ENCODE peak calls at places on chromosomes 2 and 18, in five cellular contexts. W is A549, X is HepG2, R is K562, A is H1. K is an unnamed sample.

GRCh38 chr2:74566423-74567085 is 12.0 kb downstream of the DOK1 start:
- DNase-seq in W (no peak), X (no peak), R (no peak), A (no peak), K (no peak)

GRCh38 chr2:111121873-111122630 is 1.3 kb downstream of the BCL2L11 start:
- DNase-seq in W (peak; percentile 77), X (peak; percentile 86), R (peak; percentile 93), A (peak; percentile 90), K (no peak)

GRCh38 chr2:3127710-3128109 is 249.9 kb downstream of the EIPR1 start:
- DNase-seq in W (no peak), X (no peak), R (no peak), A (no peak), K (no peak)

GRCh38 chr2:176652300-176653182 is 383.3 kb downstream of the MTX2 start:
- DNase-seq in W (peak; percentile 25), X (peak; percentile 66), R (peak; percentile 66), A (no peak), K (no peak)

GRCh38 chr2:179051250-179051649 is 1.3 kb upstream of the CCDC141 start:
- DNase-seq in W (no peak), X (no peak), R (no peak), A (no peak), K (no peak)

GRCh38 chr2:198054299-198054698 is 249.9 kb downstream of the PLCL1 start:
- DNase-seq in W (peak; percentile 4), X (peak; percentile 10), R (peak; percentile 72), A (peak; percentile 52), K (no peak)

GRCh38 chr18:77481541-77481940 is 231.9 kb downstream of the GALR1 start:
- DNase-seq in W (no peak), X (no peak), R (no peak), A (no peak), K (no peak)

GRCh38 chr18:67553471-67553870 is 37.0 kb upstream of the DSEL start:
- DNase-seq in W (no peak), X (no peak), R (no peak), A (no peak), K (no peak)

GRCh38 chr18:67517224-67517765 is 775 bp upstream of the DSEL start:
- DNase-seq in W (no peak), X (no peak), R (no peak), A (no peak), K (no peak)

GRCh38 chr18:3554091-3554601 is 104.2 kb downstream of the TGIF1 start:
- DNase-seq in W (no peak), X (peak; percentile 12), R (no peak), A (peak; percentile 56), K (no peak)

GRCh38 chr18:23226930-23227728 is 91.8 kb downstream of the CABLES1 start:
- DNase-seq in W (no peak), X (no peak), R (no peak), A (no peak), K (no peak)

GRCh38 chr2:224022474-224022873 is 16.6 kb downstream of the SERPINE2 start:
- DNase-seq in W (no peak), X (no peak), R (no peak), A (no peak), K (peak; percentile 19)

DNA sequence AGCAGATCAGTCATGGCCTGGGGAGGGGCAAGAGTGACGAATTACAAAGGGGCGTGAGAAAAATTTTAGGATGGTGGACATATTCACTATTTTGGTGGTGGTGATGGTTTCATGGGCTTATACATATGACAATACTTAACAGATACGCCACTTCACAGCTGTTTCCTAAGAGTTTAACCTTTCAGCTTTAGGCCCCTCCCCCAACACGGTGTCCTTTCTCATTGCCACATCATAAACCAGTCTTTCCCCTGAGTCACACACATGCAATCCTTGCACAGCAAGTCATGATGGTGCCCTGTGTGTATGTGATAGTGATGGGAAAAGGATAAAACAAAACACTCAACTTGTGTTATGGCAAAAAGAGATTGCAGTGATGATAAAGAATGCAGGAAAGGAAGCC is 47.6 kb upstream of the IL1R1 start:
- DNase-seq in W (no peak), X (peak; percentile 82), R (peak; percentile 68), A (no peak), K (no peak)
- TF ChIP-seq KDM1A in W (no peak), X (peak; percentile 19), R (peak; percentile 85), A (no peak), K (no peak)

GRCh38 chr2:72681016-72681995 is 144.5 kb downstream of the EXOC6B start:
- DNase-seq in W (no peak), X (peak; percentile 80), R (no peak), A (no peak), K (no peak)
- TF ChIP-seq KDM1A in W (no peak), X (no peak), R (no peak), A (no peak), K (no peak)

DNA sequence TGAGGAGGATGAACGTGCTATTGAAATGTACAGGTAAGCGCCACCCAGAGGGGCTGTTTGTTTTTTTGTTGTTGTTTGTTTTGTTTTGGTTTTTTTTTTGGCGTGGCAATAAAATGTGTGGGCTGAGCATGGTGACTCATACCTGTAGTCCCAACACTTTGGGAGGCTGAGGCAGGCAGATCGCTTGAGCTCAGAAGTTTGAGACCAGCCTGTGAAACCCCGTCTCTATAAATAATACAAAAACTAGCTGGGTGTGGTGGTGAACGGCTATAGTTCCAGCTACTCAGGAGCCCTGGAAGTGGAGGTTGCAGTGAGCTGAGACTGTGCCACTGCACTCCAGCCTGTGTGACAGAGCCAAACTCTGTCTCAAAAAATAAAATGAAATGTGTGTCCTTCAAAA is 6.2 kb downstream of the PDCL3 start:
- DNase-seq in W (no peak), X (no peak), R (no peak), A (no peak), K (no peak)
- TF ChIP-seq KDM1A in W (no peak), X (no peak), R (no peak), A (no peak), K (no peak)

GRCh38 chr2:241564596-241565411 is 6.3 kb downstream of the BOK start:
- DNase-seq in W (no peak), X (no peak), R (no peak), A (no peak), K (no peak)
- TF ChIP-seq KDM1A in W (no peak), X (no peak), R (no peak), A (no peak), K (no peak)

GRCh38 chr2:73111300-73112025 is 1.3 kb downstream of the RAB11FIP5 start:
- DNase-seq in W (peak; percentile 62), X (peak; percentile 35), R (peak; percentile 61), A (peak; percentile 72), K (no peak)

GRCh38 chr2:73112026-73112912 is 479 bp downstream of the RAB11FIP5 start:
- DNase-seq in W (no peak), X (peak; percentile 22), R (peak; percentile 41), A (peak; percentile 75), K (no peak)

GRCh38 chr2:73114273-73114867 is 1.6 kb upstream of the RAB11FIP5 start:
- DNase-seq in W (no peak), X (no peak), R (no peak), A (no peak), K (no peak)

GRCh38 chr2:73113634-73113958 is 848 bp upstream of the RAB11FIP5 start:
- DNase-seq in W (no peak), X (no peak), R (no peak), A (no peak), K (no peak)

DNA sequence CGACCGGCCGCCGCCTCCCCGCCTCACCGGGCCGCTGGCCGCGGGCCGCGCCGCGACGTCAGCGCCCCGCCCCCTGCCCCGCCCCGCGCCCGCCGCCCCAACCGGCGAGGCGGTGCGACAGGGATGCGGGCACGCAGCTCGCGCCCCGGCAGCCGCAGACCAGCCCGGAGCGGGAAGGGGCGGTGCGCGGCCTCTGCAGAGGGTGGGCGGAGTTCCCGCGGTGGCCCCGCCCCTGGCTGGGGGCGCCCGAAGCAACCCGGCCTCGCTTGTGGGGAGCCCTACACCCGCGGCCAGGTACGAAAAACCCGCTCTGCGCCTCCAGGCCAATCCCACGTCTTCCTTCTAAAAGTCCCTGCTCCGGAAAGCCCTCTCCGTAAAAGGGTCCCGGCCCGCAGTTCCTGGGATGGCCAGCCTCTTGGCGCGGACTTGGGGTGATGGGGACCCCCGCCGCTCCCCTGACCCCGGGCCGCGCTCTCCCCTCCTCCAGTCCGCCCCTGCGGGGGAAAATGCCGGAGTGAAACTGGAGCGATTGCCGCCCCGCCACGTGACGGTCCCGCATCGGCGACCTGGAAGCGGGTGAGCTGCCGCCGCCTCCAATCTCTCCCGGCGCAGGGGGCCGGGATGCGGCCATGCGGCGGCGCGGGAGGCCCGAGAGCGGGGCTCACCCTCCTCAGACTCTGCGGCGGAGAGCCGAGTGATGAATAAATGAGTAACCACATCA is at the start of gene RAB11FIP5:
- DNase-seq in W (peak; percentile 67), X (peak; percentile 57), R (peak; percentile 74), A (peak; percentile 91), K (no peak)
- TF ChIP-seq KDM1A in W (no peak), X (no peak), R (no peak), A (no peak), K (no peak)